ENCODE peak calls at places on chromosomes 7 and 10, in six cellular contexts. K is K562, S is GM12891, V is H1, H is HepG2, R is GM12878. I is an unnamed sample.

GRCh38 chr10:20897146-20897834 is at the start of gene NEBL:
- DNase-seq in K (no peak), S (no peak), V (no peak), H (no peak), R (no peak), I (no peak)

GRCh38 chr7:18421297-18422004 is 74.1 kb upstream of the HDAC9 start:
- DNase-seq in K (no peak), S (no peak), V (no peak), H (no peak), R (no peak), I (no peak)

GRCh38 chr7:27138987-27139334 is 4.5 kb downstream of the HOXA5 start:
- DNase-seq in K (no peak), S (no peak), V (no peak), H (no peak), R (no peak), I (no peak)

GRCh38 chr10:5895804-5896203 is 5.8 kb downstream of the FBH1 start:
- DNase-seq in K (no peak), S (peak), V (no peak), H (no peak), R (peak), I (peak)

GRCh38 chr10:88076027-88076880 is 212.8 kb downstream of the PTEN start:
- DNase-seq in K (no peak), S (no peak), V (no peak), H (no peak), R (no peak), I (no peak)

GRCh38 chr7:832292-832967 is at the start of gene SUN1:
- DNase-seq in K (no peak), S (peak), V (no peak), H (peak), R (peak), I (peak)

GRCh38 chr7:85186083-85186520 is 754 bp downstream of the SEMA3D start:
- DNase-seq in K (no peak), S (no peak), V (peak), H (no peak), R (no peak), I (no peak)

GRCh38 chr7:1028044-1028770 is 16.1 kb upstream of the GPR146 start:
- DNase-seq in K (peak), S (peak), V (peak), H (peak), R (no peak), I (peak)

GRCh38 chr10:114753126-114753525 is 68.5 kb upstream of the FHIP2A start:
- DNase-seq in K (no peak), S (no peak), V (no peak), H (no peak), R (no peak), I (no peak)

GRCh38 chr7:130741336-130741995 is 7.5 kb upstream of the KLF14 start:
- DNase-seq in K (no peak), S (no peak), V (no peak), H (no peak), R (no peak), I (no peak)

GRCh38 chr7:130070900-130071622 is 727 bp downstream of the KLHDC10 start:
- DNase-seq in K (no peak), S (no peak), V (no peak), H (no peak), R (no peak), I (no peak)

GRCh38 chr7:136502162-136502561 is 366.3 kb upstream of the CHRM2 start:
- DNase-seq in K (no peak), S (no peak), V (no peak), H (no peak), R (no peak), I (no peak)

GRCh38 chr10:114103286-114103685 is 59.6 kb downstream of the ADRB1 start:
- DNase-seq in K (peak), S (no peak), V (no peak), H (peak), R (peak), I (no peak)

GRCh38 chr7:118003438-118003837 is 130.2 kb upstream of the CTTNBP2 start:
- DNase-seq in K (no peak), S (no peak), V (no peak), H (no peak), R (no peak), I (no peak)

GRCh38 chr7:117993377-117994003 is 120.2 kb upstream of the CTTNBP2 start:
- DNase-seq in K (peak), S (no peak), V (peak), H (peak), R (no peak), I (no peak)

GRCh38 chr7:117995850-117996650 is 122.8 kb upstream of the CTTNBP2 start:
- DNase-seq in K (no peak), S (no peak), V (no peak), H (no peak), R (no peak), I (no peak)

GRCh38 chr7:118000480-118001202 is 127.4 kb upstream of the CTTNBP2 start:
- DNase-seq in K (no peak), S (no peak), V (no peak), H (no peak), R (no peak), I (no peak)

GRCh38 chr7:117997862-117998825 is 124.9 kb upstream of the CTTNBP2 start:
- DNase-seq in K (no peak), S (no peak), V (no peak), H (no peak), R (no peak), I (no peak)
- TF ChIP-seq TAF1 in K (no peak), S (no peak), V (no peak), H (no peak), R (no peak), I (no peak)

GRCh38 chr7:101733713-101734475 is 83.5 kb upstream of the CUX1 start:
- DNase-seq in K (peak), S (no peak), V (peak), H (peak), R (no peak), I (no peak)
- TF ChIP-seq POLR2AphosphoS5 in K (no peak), S (no peak), V (no peak), H (no peak), R (no peak), I (no peak)

DNA sequence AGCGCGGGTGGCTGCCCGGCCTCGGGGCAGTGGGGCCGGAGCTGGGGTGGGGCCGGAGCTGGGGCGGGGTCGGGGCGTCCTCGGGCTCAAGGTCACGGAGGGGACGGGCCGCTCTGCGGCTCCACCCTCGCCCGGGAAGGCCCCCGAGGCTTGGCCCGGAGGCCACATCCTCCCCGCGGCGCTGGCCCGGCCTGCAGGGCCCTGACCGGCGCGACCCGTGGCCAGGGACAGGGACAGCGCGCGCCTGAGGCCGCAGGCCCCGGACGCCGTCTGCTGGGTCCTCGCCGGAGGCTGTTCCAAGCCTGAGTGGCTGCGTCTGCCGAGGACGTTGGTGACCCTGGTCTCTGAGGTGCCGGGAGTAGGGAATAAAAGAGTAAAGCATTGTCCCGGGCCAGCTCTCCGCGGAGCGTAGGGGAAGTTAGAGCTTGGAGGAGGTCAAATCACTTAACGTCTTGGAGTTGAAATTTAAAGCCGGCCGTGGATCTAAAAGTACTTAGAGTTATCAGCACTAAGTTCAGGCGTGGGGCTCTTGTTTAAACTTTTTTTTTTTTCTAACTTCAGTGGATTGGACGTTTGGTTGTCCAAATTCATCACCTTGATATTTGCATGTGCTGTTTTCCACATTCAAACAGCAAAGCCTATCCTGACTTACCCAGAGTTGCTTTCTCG is 551 bp downstream of the NIPSNAP2 start:
- DNase-seq in K (peak), S (peak), V (no peak), H (peak), R (no peak), I (peak)
- TF ChIP-seq POLR2A in K (peak), S (no peak), V (peak), H (peak), R (peak), I (peak)

GRCh38 chr7:70435634-70436033 is 696.3 kb upstream of the GALNT17 start:
- DNase-seq in K (no peak), S (no peak), V (no peak), H (no peak), R (no peak), I (no peak)
- TF ChIP-seq TAF1 in K (no peak), S (no peak), V (no peak), H (no peak), R (no peak), I (no peak)

DNA sequence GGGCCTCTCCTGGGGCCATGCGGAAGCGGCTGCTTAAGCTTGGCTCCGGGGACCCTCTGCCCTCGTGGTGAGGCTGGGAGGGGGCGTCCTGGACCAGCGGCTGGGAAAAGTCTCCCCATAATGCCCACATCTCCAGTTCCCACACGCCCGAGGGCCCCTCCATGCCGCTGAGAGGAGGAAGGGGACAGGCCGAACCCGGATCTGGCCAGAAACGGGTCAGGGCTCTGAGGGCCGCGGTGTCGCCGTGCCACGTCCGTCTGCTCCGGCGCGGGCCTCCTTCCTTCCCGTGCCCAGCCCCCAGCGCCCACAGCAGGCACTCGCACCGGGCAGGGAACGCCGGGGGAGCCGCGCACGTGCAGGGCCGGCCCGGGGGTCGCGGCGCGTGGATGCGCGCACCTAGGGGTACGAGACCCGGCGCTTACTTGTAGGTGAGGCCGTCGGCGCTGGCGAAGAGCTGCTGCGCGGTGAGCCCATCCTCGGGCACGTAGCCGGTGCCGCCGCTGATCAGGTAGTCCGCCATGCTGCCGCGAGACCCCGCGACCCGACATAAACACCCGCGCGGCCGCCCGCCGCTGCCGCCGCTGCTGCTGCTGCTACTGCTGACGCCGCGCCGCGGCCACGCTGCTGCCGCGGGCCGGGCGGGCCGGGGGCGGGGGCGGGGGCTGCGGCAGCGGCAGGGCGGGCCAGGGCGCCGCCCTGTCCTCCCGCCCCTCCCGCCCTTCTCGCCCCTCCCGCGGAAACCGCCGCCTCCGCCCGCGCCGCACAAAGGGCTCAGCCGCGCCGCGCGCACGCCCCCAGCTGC is 4.2 kb downstream of the IMPDH1 start:
- DNase-seq in K (peak), S (peak), V (peak), H (no peak), R (no peak), I (peak)
- TF ChIP-seq POLR2AphosphoS5 in K (peak), S (no peak), V (no peak), H (no peak), R (no peak), I (no peak)

I was measured in GM12892.